ENCODE peak calls at places on chromosomes 5 and 9, in four cellular contexts. One of them, this sample, is unnamed.

GRCh38 chr5:32760091-32760509 is 49.0 kb downstream of the NPR3 start:
- DNase-seq in K562: no peak
- DNase-seq in HCT116: no peak
- DNase-seq in GM12878: no peak
- DNase-seq in this sample: peak; percentile 35

GRCh38 chr9:121210536-121210935 is 8.9 kb upstream of the RAB14 start:
- DNase-seq in K562: no peak
- DNase-seq in HCT116: no peak
- DNase-seq in GM12878: no peak
- DNase-seq in this sample: no peak

GRCh38 chr5:3049261-3049660 is 297.8 kb upstream of the IRX2 start:
- DNase-seq in K562: no peak
- DNase-seq in HCT116: no peak
- DNase-seq in GM12878: no peak
- DNase-seq in this sample: no peak

GRCh38 chr5:93607367-93608258 is 24.6 kb downstream of the NR2F1 start:
- DNase-seq in K562: no peak
- DNase-seq in HCT116: no peak
- DNase-seq in GM12878: no peak
- DNase-seq in this sample: no peak

GRCh38 chr5:132109494-132110053 is 36.0 kb downstream of the CSF2 start:
- DNase-seq in K562: no peak
- DNase-seq in HCT116: no peak
- DNase-seq in GM12878: no peak
- DNase-seq in this sample: no peak

GRCh38 chr5:113357696-113358476 is 76.9 kb downstream of the TSSK1B start:
- DNase-seq in K562: no peak
- DNase-seq in HCT116: no peak
- DNase-seq in GM12878: no peak
- DNase-seq in this sample: no peak

GRCh38 chr9:118652258-118652657 is 717.0 kb downstream of the BRINP1 start:
- DNase-seq in K562: no peak
- DNase-seq in HCT116: no peak
- DNase-seq in GM12878: no peak
- DNase-seq in this sample: no peak

GRCh38 chr5:147822686-147823491 is 8.6 kb downstream of the SPINK1 start:
- DNase-seq in K562: no peak
- DNase-seq in HCT116: peak; percentile 60
- DNase-seq in GM12878: peak; percentile 12
- DNase-seq in this sample: peak; percentile 45

GRCh38 chr5:73764996-73765395 is 139.0 kb downstream of the ARHGEF28 start:
- DNase-seq in K562: no peak
- DNase-seq in HCT116: no peak
- DNase-seq in GM12878: no peak
- DNase-seq in this sample: no peak

GRCh38 chr9:112493738-112494137 is 7.1 kb downstream of the KIAA1958 start:
- DNase-seq in K562: no peak
- DNase-seq in HCT116: no peak
- DNase-seq in GM12878: no peak
- DNase-seq in this sample: no peak

GRCh38 chr5:176980818-176981217 is 25.8 kb downstream of the UIMC1 start:
- DNase-seq in K562: no peak
- DNase-seq in HCT116: no peak
- DNase-seq in GM12878: no peak
- DNase-seq in this sample: no peak

GRCh38 chr9:116087751-116088194 is 65.8 kb upstream of the PAPPA start:
- DNase-seq in K562: no peak
- DNase-seq in HCT116: no peak
- DNase-seq in GM12878: no peak
- DNase-seq in this sample: no peak

GRCh38 chr5:148909766-148910165 is 83.4 kb downstream of the ADRB2 start:
- DNase-seq in K562: no peak
- DNase-seq in HCT116: no peak
- DNase-seq in GM12878: no peak
- DNase-seq in this sample: no peak

GRCh38 chr5:133225671-133226152 is 173.9 kb downstream of the HSPA4 start:
- DNase-seq in K562: no peak
- DNase-seq in HCT116: no peak
- DNase-seq in GM12878: no peak
- DNase-seq in this sample: no peak

GRCh38 chr5:93078082-93079038 is 502.7 kb downstream of the NR2F1-AS1 start:
- DNase-seq in K562: no peak
- DNase-seq in HCT116: peak; percentile 99
- DNase-seq in GM12878: peak; percentile 32
- DNase-seq in this sample: no peak

GRCh38 chr5:62886603-62887315 is 308.1 kb downstream of the LRRC70 start:
- DNase-seq in K562: no peak
- DNase-seq in HCT116: no peak
- DNase-seq in GM12878: no peak
- DNase-seq in this sample: no peak

DNA sequence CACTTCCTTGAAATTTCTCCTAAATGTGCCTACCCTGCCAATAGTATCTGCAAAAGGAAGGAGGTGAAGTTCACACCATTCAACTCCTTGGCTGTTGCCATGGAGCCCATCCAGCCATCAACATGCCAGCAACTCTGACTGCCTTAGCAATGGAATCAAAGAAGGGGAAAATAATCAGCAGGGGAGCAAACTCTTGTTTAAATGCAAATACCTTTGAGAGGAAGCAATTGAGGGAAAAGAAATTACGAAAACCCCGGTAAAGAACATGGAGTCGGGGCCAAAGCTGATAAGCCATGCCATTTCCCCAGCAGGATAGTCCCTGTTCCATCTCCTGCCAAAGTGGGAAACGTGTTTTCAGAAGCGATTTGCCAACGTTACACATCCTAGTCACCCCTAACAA is 69.0 kb downstream of the MFAP3 start:
- DNase-seq in K562: no peak
- DNase-seq in HCT116: no peak
- DNase-seq in GM12878: no peak
- DNase-seq in this sample: no peak
- TF ChIP-seq JUND in K562: no peak
- TF ChIP-seq JUND in HCT116: no peak
- TF ChIP-seq JUND in GM12878: no peak
- TF ChIP-seq JUND in this sample: no peak

GRCh38 chr5:97102010-97102470 is 40.4 kb downstream of the LIX1 start:
- DNase-seq in K562: no peak
- DNase-seq in HCT116: no peak
- DNase-seq in GM12878: no peak
- DNase-seq in this sample: no peak
- TF ChIP-seq JUND in K562: no peak
- TF ChIP-seq JUND in HCT116: no peak
- TF ChIP-seq JUND in GM12878: no peak
- TF ChIP-seq JUND in this sample: no peak

GRCh38 chr5:69261034-69261433 is 26.3 kb downstream of the CDK7 start:
- DNase-seq in K562: no peak
- DNase-seq in HCT116: no peak
- DNase-seq in GM12878: no peak
- DNase-seq in this sample: no peak
- TF ChIP-seq JUND in K562: no peak
- TF ChIP-seq JUND in HCT116: no peak
- TF ChIP-seq JUND in GM12878: no peak
- TF ChIP-seq JUND in this sample: no peak

DNA sequence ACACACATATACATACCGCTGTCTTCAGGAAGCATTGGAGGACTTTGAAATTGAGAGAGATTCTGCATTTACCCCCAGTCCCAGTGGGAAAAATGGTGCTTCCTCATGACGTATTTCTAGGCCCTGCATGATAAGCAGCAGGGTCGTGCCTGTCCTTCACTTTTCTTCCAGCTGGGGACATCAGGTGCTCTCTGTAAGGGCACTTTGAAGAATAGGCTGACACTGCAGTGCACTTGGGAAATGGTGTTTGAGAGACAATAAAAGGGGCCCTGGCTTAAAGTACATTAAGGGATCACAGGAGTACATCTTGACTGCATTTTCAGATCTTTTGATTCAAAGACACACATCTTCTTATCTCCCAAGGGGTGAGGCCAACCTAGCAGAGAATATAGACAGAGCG is 437.8 kb downstream of the CSNK1G3 start:
- DNase-seq in K562: no peak
- DNase-seq in HCT116: no peak
- DNase-seq in GM12878: no peak
- DNase-seq in this sample: no peak
- TF ChIP-seq JUND in K562: no peak
- TF ChIP-seq JUND in HCT116: no peak
- TF ChIP-seq JUND in GM12878: no peak
- TF ChIP-seq JUND in this sample: no peak